ENCODE peak calls at places on chromosome 19, in ten cellular contexts. One of them, this sample, is unnamed.

GRCh38 chr19:49746206-49746958 is 16.7 kb downstream of the TSKS start:
- DNase-seq in stimulated activated CD4-positive, alpha-beta T cell treated with anti-CD3 and anti-CD28 coated beads, Interleukin-2, amount 100 ng/mL, for 24 hours: peak; percentile 70
- DNase-seq in heart left ventricle: peak; percentile 79
- DNase-seq in neural crest cell: peak; percentile 16
- DNase-seq in GM03348: peak; percentile 37
- DNase-seq in esophagus squamous epithelium: no peak
- DNase-seq in stimulated activated CD8-positive, alpha-beta memory T cell treated with anti-CD3 and anti-CD28 coated beads, Interleukin-7, amount 100 ng/mL, for 24 hours: peak; percentile 32
- DNase-seq in CD4-positive, alpha-beta T cell: no peak
- DNase-seq in right lobe of liver: peak; percentile 60
- DNase-seq in fibroblast of lung: peak; percentile 56
- DNase-seq in this sample: no peak

GRCh38 chr19:5093953-5094718 is 125.2 kb downstream of the KDM4B start:
- DNase-seq in stimulated activated CD4-positive, alpha-beta T cell treated with anti-CD3 and anti-CD28 coated beads, Interleukin-2, amount 100 ng/mL, for 24 hours: no peak
- DNase-seq in heart left ventricle: peak; percentile 55
- DNase-seq in neural crest cell: no peak
- DNase-seq in GM03348: no peak
- DNase-seq in esophagus squamous epithelium: no peak
- DNase-seq in stimulated activated CD8-positive, alpha-beta memory T cell treated with anti-CD3 and anti-CD28 coated beads, Interleukin-7, amount 100 ng/mL, for 24 hours: no peak
- DNase-seq in CD4-positive, alpha-beta T cell: no peak
- DNase-seq in right lobe of liver: no peak
- DNase-seq in fibroblast of lung: no peak
- DNase-seq in this sample: no peak

GRCh38 chr19:35048911-35049411 is 7.4 kb downstream of the HPN start:
- DNase-seq in stimulated activated CD4-positive, alpha-beta T cell treated with anti-CD3 and anti-CD28 coated beads, Interleukin-2, amount 100 ng/mL, for 24 hours: no peak
- DNase-seq in heart left ventricle: peak; percentile 80
- DNase-seq in neural crest cell: no peak
- DNase-seq in GM03348: no peak
- DNase-seq in esophagus squamous epithelium: no peak
- DNase-seq in stimulated activated CD8-positive, alpha-beta memory T cell treated with anti-CD3 and anti-CD28 coated beads, Interleukin-7, amount 100 ng/mL, for 24 hours: no peak
- DNase-seq in CD4-positive, alpha-beta T cell: no peak
- DNase-seq in right lobe of liver: peak; percentile 82
- DNase-seq in fibroblast of lung: no peak
- DNase-seq in this sample: no peak

GRCh38 chr19:10346509-10346908 is 7.1 kb upstream of the ICAM3 start:
- DNase-seq in stimulated activated CD4-positive, alpha-beta T cell treated with anti-CD3 and anti-CD28 coated beads, Interleukin-2, amount 100 ng/mL, for 24 hours: no peak
- DNase-seq in heart left ventricle: no peak
- DNase-seq in neural crest cell: no peak
- DNase-seq in GM03348: no peak
- DNase-seq in esophagus squamous epithelium: no peak
- DNase-seq in stimulated activated CD8-positive, alpha-beta memory T cell treated with anti-CD3 and anti-CD28 coated beads, Interleukin-7, amount 100 ng/mL, for 24 hours: no peak
- DNase-seq in CD4-positive, alpha-beta T cell: no peak
- DNase-seq in right lobe of liver: peak; percentile 55
- DNase-seq in fibroblast of lung: peak; percentile 8
- DNase-seq in this sample: no peak

GRCh38 chr19:12788682-12789097 is 2.6 kb upstream of the JUNB start:
- DNase-seq in stimulated activated CD4-positive, alpha-beta T cell treated with anti-CD3 and anti-CD28 coated beads, Interleukin-2, amount 100 ng/mL, for 24 hours: no peak
- DNase-seq in heart left ventricle: peak; percentile 92
- DNase-seq in neural crest cell: no peak
- DNase-seq in GM03348: peak; percentile 71
- DNase-seq in esophagus squamous epithelium: no peak
- DNase-seq in stimulated activated CD8-positive, alpha-beta memory T cell treated with anti-CD3 and anti-CD28 coated beads, Interleukin-7, amount 100 ng/mL, for 24 hours: no peak
- DNase-seq in CD4-positive, alpha-beta T cell: no peak
- DNase-seq in right lobe of liver: peak; percentile 90
- DNase-seq in fibroblast of lung: peak; percentile 63
- DNase-seq in this sample: no peak

GRCh38 chr19:11019824-11020223 is 59.0 kb downstream of the SMARCA4 start:
- DNase-seq in stimulated activated CD4-positive, alpha-beta T cell treated with anti-CD3 and anti-CD28 coated beads, Interleukin-2, amount 100 ng/mL, for 24 hours: no peak
- DNase-seq in heart left ventricle: peak; percentile 77
- DNase-seq in neural crest cell: no peak
- DNase-seq in GM03348: no peak
- DNase-seq in esophagus squamous epithelium: no peak
- DNase-seq in stimulated activated CD8-positive, alpha-beta memory T cell treated with anti-CD3 and anti-CD28 coated beads, Interleukin-7, amount 100 ng/mL, for 24 hours: no peak
- DNase-seq in CD4-positive, alpha-beta T cell: no peak
- DNase-seq in right lobe of liver: no peak
- DNase-seq in fibroblast of lung: no peak
- DNase-seq in this sample: no peak

GRCh38 chr19:56670961-56671612 is 470 bp downstream of the ZNF835 start:
- DNase-seq in stimulated activated CD4-positive, alpha-beta T cell treated with anti-CD3 and anti-CD28 coated beads, Interleukin-2, amount 100 ng/mL, for 24 hours: peak; percentile 14
- DNase-seq in heart left ventricle: no peak
- DNase-seq in neural crest cell: no peak
- DNase-seq in GM03348: no peak
- DNase-seq in esophagus squamous epithelium: no peak
- DNase-seq in stimulated activated CD8-positive, alpha-beta memory T cell treated with anti-CD3 and anti-CD28 coated beads, Interleukin-7, amount 100 ng/mL, for 24 hours: no peak
- DNase-seq in CD4-positive, alpha-beta T cell: no peak
- DNase-seq in right lobe of liver: no peak
- DNase-seq in fibroblast of lung: no peak
- DNase-seq in this sample: no peak

GRCh38 chr19:15555759-15556633 is 47.7 kb downstream of the CYP4F22 start:
- DNase-seq in stimulated activated CD4-positive, alpha-beta T cell treated with anti-CD3 and anti-CD28 coated beads, Interleukin-2, amount 100 ng/mL, for 24 hours: peak; percentile 99
- DNase-seq in heart left ventricle: peak; percentile 95
- DNase-seq in neural crest cell: peak; percentile 82
- DNase-seq in GM03348: peak; percentile 94
- DNase-seq in esophagus squamous epithelium: peak; percentile 54
- DNase-seq in stimulated activated CD8-positive, alpha-beta memory T cell treated with anti-CD3 and anti-CD28 coated beads, Interleukin-7, amount 100 ng/mL, for 24 hours: peak; percentile 96
- DNase-seq in CD4-positive, alpha-beta T cell: peak; percentile 96
- DNase-seq in right lobe of liver: peak; percentile 94
- DNase-seq in fibroblast of lung: peak; percentile 91
- DNase-seq in this sample: peak; percentile 90

GRCh38 chr19:51749979-51750378 is 1.7 kb downstream of the FPR1 start:
- DNase-seq in stimulated activated CD4-positive, alpha-beta T cell treated with anti-CD3 and anti-CD28 coated beads, Interleukin-2, amount 100 ng/mL, for 24 hours: no peak
- DNase-seq in heart left ventricle: no peak
- DNase-seq in neural crest cell: no peak
- DNase-seq in GM03348: peak; percentile 60
- DNase-seq in esophagus squamous epithelium: no peak
- DNase-seq in stimulated activated CD8-positive, alpha-beta memory T cell treated with anti-CD3 and anti-CD28 coated beads, Interleukin-7, amount 100 ng/mL, for 24 hours: no peak
- DNase-seq in CD4-positive, alpha-beta T cell: no peak
- DNase-seq in right lobe of liver: no peak
- DNase-seq in fibroblast of lung: no peak
- DNase-seq in this sample: no peak

GRCh38 chr19:31825134-31826094 is 476.2 kb upstream of the TSHZ3 start:
- DNase-seq in stimulated activated CD4-positive, alpha-beta T cell treated with anti-CD3 and anti-CD28 coated beads, Interleukin-2, amount 100 ng/mL, for 24 hours: no peak
- DNase-seq in heart left ventricle: no peak
- DNase-seq in neural crest cell: no peak
- DNase-seq in GM03348: no peak
- DNase-seq in esophagus squamous epithelium: no peak
- DNase-seq in stimulated activated CD8-positive, alpha-beta memory T cell treated with anti-CD3 and anti-CD28 coated beads, Interleukin-7, amount 100 ng/mL, for 24 hours: no peak
- DNase-seq in CD4-positive, alpha-beta T cell: no peak
- DNase-seq in right lobe of liver: no peak
- DNase-seq in fibroblast of lung: no peak
- DNase-seq in this sample: no peak

GRCh38 chr19:6466526-6467248 is 2.6 kb downstream of the CRB3 start:
- DNase-seq in stimulated activated CD4-positive, alpha-beta T cell treated with anti-CD3 and anti-CD28 coated beads, Interleukin-2, amount 100 ng/mL, for 24 hours: no peak
- DNase-seq in heart left ventricle: no peak
- DNase-seq in neural crest cell: no peak
- DNase-seq in GM03348: no peak
- DNase-seq in esophagus squamous epithelium: no peak
- DNase-seq in stimulated activated CD8-positive, alpha-beta memory T cell treated with anti-CD3 and anti-CD28 coated beads, Interleukin-7, amount 100 ng/mL, for 24 hours: no peak
- DNase-seq in CD4-positive, alpha-beta T cell: no peak
- DNase-seq in right lobe of liver: no peak
- DNase-seq in fibroblast of lung: no peak
- DNase-seq in this sample: no peak

GRCh38 chr19:49442793-49443365 is 1.6 kb upstream of the SLC17A7 start:
- DNase-seq in stimulated activated CD4-positive, alpha-beta T cell treated with anti-CD3 and anti-CD28 coated beads, Interleukin-2, amount 100 ng/mL, for 24 hours: peak; percentile 78
- DNase-seq in heart left ventricle: peak; percentile 98
- DNase-seq in neural crest cell: peak; percentile 72
- DNase-seq in GM03348: peak; percentile 93
- DNase-seq in esophagus squamous epithelium: peak; percentile 39
- DNase-seq in stimulated activated CD8-positive, alpha-beta memory T cell treated with anti-CD3 and anti-CD28 coated beads, Interleukin-7, amount 100 ng/mL, for 24 hours: peak; percentile 38
- DNase-seq in CD4-positive, alpha-beta T cell: no peak
- DNase-seq in right lobe of liver: peak; percentile 97
- DNase-seq in fibroblast of lung: peak; percentile 68
- DNase-seq in this sample: peak; percentile 87

GRCh38 chr19:5588441-5588840 is 20.7 kb upstream of the TINCR start:
- DNase-seq in stimulated activated CD4-positive, alpha-beta T cell treated with anti-CD3 and anti-CD28 coated beads, Interleukin-2, amount 100 ng/mL, for 24 hours: no peak
- DNase-seq in heart left ventricle: no peak
- DNase-seq in neural crest cell: no peak
- DNase-seq in GM03348: no peak
- DNase-seq in esophagus squamous epithelium: no peak
- DNase-seq in stimulated activated CD8-positive, alpha-beta memory T cell treated with anti-CD3 and anti-CD28 coated beads, Interleukin-7, amount 100 ng/mL, for 24 hours: no peak
- DNase-seq in CD4-positive, alpha-beta T cell: no peak
- DNase-seq in right lobe of liver: no peak
- DNase-seq in fibroblast of lung: no peak
- DNase-seq in this sample: no peak

GRCh38 chr19:14073925-14074838 is 1.6 kb downstream of the MISP3 start:
- DNase-seq in stimulated activated CD4-positive, alpha-beta T cell treated with anti-CD3 and anti-CD28 coated beads, Interleukin-2, amount 100 ng/mL, for 24 hours: peak; percentile 51
- DNase-seq in heart left ventricle: no peak
- DNase-seq in neural crest cell: no peak
- DNase-seq in GM03348: no peak
- DNase-seq in esophagus squamous epithelium: no peak
- DNase-seq in stimulated activated CD8-positive, alpha-beta memory T cell treated with anti-CD3 and anti-CD28 coated beads, Interleukin-7, amount 100 ng/mL, for 24 hours: no peak
- DNase-seq in CD4-positive, alpha-beta T cell: no peak
- DNase-seq in right lobe of liver: no peak
- DNase-seq in fibroblast of lung: no peak
- DNase-seq in this sample: peak; percentile 51

GRCh38 chr19:3670258-3670795 is 29.9 kb downstream of the PIP5K1C start:
- DNase-seq in stimulated activated CD4-positive, alpha-beta T cell treated with anti-CD3 and anti-CD28 coated beads, Interleukin-2, amount 100 ng/mL, for 24 hours: no peak
- DNase-seq in heart left ventricle: peak; percentile 83
- DNase-seq in neural crest cell: no peak
- DNase-seq in GM03348: peak; percentile 94
- DNase-seq in esophagus squamous epithelium: no peak
- DNase-seq in stimulated activated CD8-positive, alpha-beta memory T cell treated with anti-CD3 and anti-CD28 coated beads, Interleukin-7, amount 100 ng/mL, for 24 hours: no peak
- DNase-seq in CD4-positive, alpha-beta T cell: no peak
- DNase-seq in right lobe of liver: no peak
- DNase-seq in fibroblast of lung: peak; percentile 96
- DNase-seq in this sample: peak; percentile 65

GRCh38 chr19:3054265-3054971 is 7.9 kb downstream of the TLE5 start:
- DNase-seq in stimulated activated CD4-positive, alpha-beta T cell treated with anti-CD3 and anti-CD28 coated beads, Interleukin-2, amount 100 ng/mL, for 24 hours: no peak
- DNase-seq in heart left ventricle: no peak
- DNase-seq in neural crest cell: no peak
- DNase-seq in GM03348: no peak
- DNase-seq in esophagus squamous epithelium: no peak
- DNase-seq in stimulated activated CD8-positive, alpha-beta memory T cell treated with anti-CD3 and anti-CD28 coated beads, Interleukin-7, amount 100 ng/mL, for 24 hours: no peak
- DNase-seq in CD4-positive, alpha-beta T cell: no peak
- DNase-seq in right lobe of liver: no peak
- DNase-seq in fibroblast of lung: no peak
- DNase-seq in this sample: no peak

GRCh38 chr19:49061445-49061844 is 3.2 kb downstream of the NTF4 start:
- DNase-seq in stimulated activated CD4-positive, alpha-beta T cell treated with anti-CD3 and anti-CD28 coated beads, Interleukin-2, amount 100 ng/mL, for 24 hours: no peak
- DNase-seq in heart left ventricle: no peak
- DNase-seq in neural crest cell: no peak
- DNase-seq in GM03348: no peak
- DNase-seq in esophagus squamous epithelium: no peak
- DNase-seq in stimulated activated CD8-positive, alpha-beta memory T cell treated with anti-CD3 and anti-CD28 coated beads, Interleukin-7, amount 100 ng/mL, for 24 hours: no peak
- DNase-seq in CD4-positive, alpha-beta T cell: no peak
- DNase-seq in right lobe of liver: no peak
- DNase-seq in fibroblast of lung: no peak
- DNase-seq in this sample: no peak

GRCh38 chr19:55683449-55684261 is 8.6 kb downstream of the EPN1 start:
- DNase-seq in stimulated activated CD4-positive, alpha-beta T cell treated with anti-CD3 and anti-CD28 coated beads, Interleukin-2, amount 100 ng/mL, for 24 hours: no peak
- DNase-seq in heart left ventricle: peak; percentile 18
- DNase-seq in neural crest cell: no peak
- DNase-seq in GM03348: no peak
- DNase-seq in esophagus squamous epithelium: no peak
- DNase-seq in stimulated activated CD8-positive, alpha-beta memory T cell treated with anti-CD3 and anti-CD28 coated beads, Interleukin-7, amount 100 ng/mL, for 24 hours: no peak
- DNase-seq in CD4-positive, alpha-beta T cell: no peak
- DNase-seq in right lobe of liver: peak; percentile 60
- DNase-seq in fibroblast of lung: no peak
- DNase-seq in this sample: no peak

This sample was measured in omental fat pad.